ENCODE peak calls at places on chromosomes 4 and X, in nine cellular contexts. E is kidney, U is astrocyte, Z is esophagus squamous epithelium, M is ovary, V is lower lobe of right lung, P is tibial nerve, C is left ventricle myocardium inferior, J is uterus. G is an unnamed sample. For H3K9me3, the result is how much of the 10 kb centered on the place peaks cover.

GRCh38 chr4:177583000-177583399 is 140.8 kb upstream of the AGA start:
- DNase-seq in Z (no peak), C (no peak), M (no peak), J (no peak), E (no peak), V (no peak), U (peak), P (no peak), G (no peak)

GRCh38 chrX:75076429-75076828 is 79.7 kb downstream of the ABCB7 start:
- DNase-seq in Z (no peak), J (no peak), P (no peak), U (no peak), V (no peak), C (no peak), M (no peak), E (no peak), G (no peak)

GRCh38 chr4:82230310-82230709 is 143.5 kb downstream of the HNRNPD start:
- DNase-seq in J (no peak), E (no peak), V (no peak), M (no peak), C (no peak), Z (no peak), U (no peak), P (no peak), G (no peak)

GRCh38 chrX:48472851-48473717 is 2.9 kb upstream of the FTSJ1 start:
- DNase-seq in M (no peak), P (no peak), Z (no peak), V (no peak), J (no peak), C (no peak), U (no peak), E (peak), G (peak)

GRCh38 chrX:77937291-77937690 is 26.8 kb downstream of the ATP7A start:
- DNase-seq in J (no peak), M (no peak), U (peak), E (no peak), C (no peak), P (no peak), V (no peak), Z (no peak), G (no peak)

GRCh38 chr4:76709454-76709853 is 188.5 kb downstream of the SOWAHB start:
- DNase-seq in U (peak), M (no peak), P (no peak), V (no peak), J (no peak), E (no peak), C (no peak), Z (no peak), G (no peak)

GRCh38 chrX:132676102-132676501 is 187.3 kb upstream of the MBNL3 start:
- DNase-seq in M (no peak), E (no peak), Z (no peak), P (no peak), J (no peak), C (no peak), V (no peak), U (no peak), G (no peak)

GRCh38 chrX:120251471-120252011 is 929 bp downstream of the ZBTB33 start:
- DNase-seq in C (no peak), U (peak), M (peak), Z (no peak), J (peak), P (no peak), E (no peak), V (no peak), G (peak)

GRCh38 chr4:7226464-7226863 is 34.1 kb downstream of the SORCS2 start:
- DNase-seq in P (no peak), V (no peak), U (no peak), C (no peak), J (no peak), M (no peak), E (peak), Z (no peak), G (peak)

GRCh38 chr4:128516568-128516967 is 229.0 kb upstream of the PGRMC2 start:
- DNase-seq in V (no peak), U (peak), E (no peak), C (no peak), Z (no peak), M (no peak), J (no peak), P (no peak), G (no peak)

GRCh38 chr4:41611124-41611838 is 73.3 kb downstream of the LIMCH1 start:
- DNase-seq in M (no peak), E (no peak), J (no peak), U (no peak), V (no peak), P (no peak), Z (no peak), C (no peak), G (no peak)

GRCh38 chr4:2251795-2252529 is 9.9 kb downstream of the MXD4 start:
- DNase-seq in V (peak), C (no peak), Z (no peak), P (no peak), E (peak), J (no peak), U (no peak), M (peak), G (peak)

GRCh38 chr4:175776217-175776616 is 35.8 kb downstream of the GPM6A start:
- DNase-seq in U (peak), E (no peak), J (no peak), P (no peak), Z (no peak), M (no peak), C (no peak), V (no peak), G (no peak)

GRCh38 chr4:183348706-183349659 is 26.8 kb upstream of the CLDN24 start:
- DNase-seq in V (no peak), U (peak), J (no peak), C (no peak), M (no peak), P (no peak), E (no peak), Z (no peak), G (no peak)

GRCh38 chr4:177480796-177481195 is 38.6 kb upstream of the AGA start:
- DNase-seq in Z (no peak), V (no peak), P (no peak), U (peak), M (no peak), E (no peak), C (no peak), J (no peak), G (no peak)

GRCh38 chr4:37644962-37645361 is 41.2 kb downstream of the RELL1 start:
- DNase-seq in Z (no peak), J (no peak), E (peak), C (no peak), M (no peak), P (no peak), V (no peak), U (peak), G (no peak)

GRCh38 chr4:48910511-48910910 is 3.9 kb upstream of the OCIAD2 start:
- DNase-seq in E (no peak), V (no peak), P (no peak), Z (no peak), C (no peak), U (no peak), J (no peak), M (no peak), G (no peak)
- H3K9me3 ChIP-seq in E (under half), V (under half), P (under half), Z (under half), C (under half), U (under half), J (under half), M (under half), G (under half)

DNA sequence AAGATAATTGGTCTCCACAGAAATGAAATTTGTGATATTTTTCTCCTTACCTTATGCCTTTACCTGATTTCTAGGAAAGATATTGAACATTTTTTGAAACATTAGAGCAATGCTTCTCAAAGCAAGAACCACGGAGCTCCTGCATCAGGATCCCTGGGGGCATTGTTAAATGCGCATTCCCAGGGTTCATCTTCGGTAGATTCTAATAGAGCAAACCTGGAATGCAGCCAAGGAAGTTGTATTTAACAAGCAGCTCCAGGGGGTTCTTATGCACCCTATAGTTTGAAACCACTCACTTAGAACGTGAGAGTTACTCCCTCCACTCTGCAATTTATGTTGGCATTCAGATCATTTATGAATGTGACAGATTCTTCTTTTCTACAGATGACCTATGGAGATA is 126.1 kb downstream of the SLC39A8 start:
- DNase-seq in U (no peak), V (no peak), Z (no peak), J (no peak), E (no peak), C (no peak), M (no peak), P (no peak), G (no peak)
- H3K4me3 ChIP-seq in U (no peak), V (no peak), Z (no peak), J (no peak), E (no peak), C (no peak), M (no peak), P (no peak), G (no peak)

DNA sequence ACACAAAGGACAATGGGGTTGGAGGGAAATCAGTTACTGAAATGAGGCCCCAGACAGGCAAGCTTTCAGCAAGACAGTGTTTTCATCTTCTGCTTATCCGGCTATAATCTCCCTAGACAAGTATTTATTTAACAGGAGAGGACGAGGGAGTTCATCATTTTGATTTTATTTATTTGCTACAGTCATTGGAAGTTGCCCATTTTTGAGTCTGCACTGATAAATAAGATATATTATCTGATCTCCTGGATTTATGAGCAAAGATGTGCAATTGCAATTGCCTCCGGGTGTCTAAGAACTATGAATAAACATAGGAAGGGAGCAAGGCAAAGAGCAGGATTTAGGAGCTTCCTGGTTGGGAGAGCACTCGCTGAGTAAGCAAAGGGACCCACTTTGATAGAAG is 263.2 kb upstream of the EDA2R start:
- DNase-seq in U (no peak), C (no peak), Z (no peak), J (no peak), M (no peak), P (no peak), V (no peak), E (no peak), G (no peak)
- H3K9me3 ChIP-seq in U (under half), C (under half), Z (under half), J (under half), M (under half), P (under half), V (under half), E (under half), G (under half)

DNA sequence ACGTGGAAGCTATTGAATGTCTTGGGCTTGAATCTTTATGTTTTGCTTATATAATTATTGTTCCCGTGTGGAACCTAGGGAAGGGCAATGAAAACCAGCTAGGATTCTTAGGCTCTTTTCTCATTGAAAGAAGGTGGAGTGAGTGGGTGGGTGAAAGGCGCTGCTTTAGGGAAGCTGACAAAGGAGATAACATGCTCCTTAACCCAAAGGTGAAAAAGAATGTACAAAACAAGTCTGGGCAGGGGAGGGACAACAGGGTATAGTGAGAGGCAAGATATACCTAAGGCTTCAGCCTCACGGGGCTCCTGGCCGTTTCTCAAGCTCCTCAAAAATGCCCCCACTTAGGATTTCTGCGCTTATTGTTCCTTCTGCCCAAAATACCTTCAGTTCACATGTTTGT is 1.8 kb downstream of the SH2D1A start:
- DNase-seq in U (no peak), Z (no peak), E (no peak), J (no peak), V (no peak), C (no peak), M (no peak), P (no peak), G (no peak)
- H3K4me3 ChIP-seq in U (no peak), Z (no peak), E (no peak), J (no peak), V (no peak), C (no peak), M (no peak), P (no peak), G (no peak)

GRCh38 chr4:8904666-8905065 is 33.0 kb upstream of the HMX1 start:
- DNase-seq in M (no peak), Z (no peak), C (no peak), E (no peak), U (no peak), P (no peak), J (no peak), V (peak), G (peak)
- H3K9me3 ChIP-seq in M (under half), Z (under half), C (under half), E (under half), U (under half), P (under half), J (under half), V (under half), G (under half)

GRCh38 chrX:109890910-109891502 is 111.9 kb upstream of the TMEM164 start:
- DNase-seq in C (peak), V (peak), P (no peak), Z (no peak), M (peak), J (peak), E (no peak), U (peak), G (peak)
- H3K4me3 ChIP-seq in C (no peak), V (no peak), P (no peak), Z (no peak), M (no peak), J (no peak), E (no peak), U (no peak), G (no peak)

GRCh38 chr4:97950836-97951235 is 192.4 kb downstream of the STPG2 start:
- DNase-seq in J (no peak), E (no peak), U (no peak), C (no peak), Z (no peak), P (no peak), M (no peak), V (no peak), G (no peak)
- H3K9me3 ChIP-seq in J (under half), E (under half), U (under half), C (under half), Z (under half), P (under half), M (under half), V (under half), G (under half)

GRCh38 chr4:10200869-10201268 is 84.3 kb upstream of the WDR1 start:
- DNase-seq in V (no peak), Z (no peak), M (no peak), E (no peak), C (no peak), P (no peak), J (no peak), U (no peak), G (no peak)

GRCh38 chr4:10204401-10205058 is 87.9 kb upstream of the WDR1 start:
- DNase-seq in C (peak), E (no peak), V (no peak), J (no peak), P (no peak), U (no peak), M (no peak), Z (no peak), G (no peak)

GRCh38 chr4:10203851-10204250 is 87.3 kb upstream of the WDR1 start:
- DNase-seq in J (no peak), M (no peak), Z (no peak), P (no peak), U (no peak), C (no peak), E (no peak), V (no peak), G (no peak)

GRCh38 chr4:10198365-10198764 is 81.8 kb upstream of the WDR1 start:
- DNase-seq in C (no peak), Z (no peak), P (no peak), E (no peak), U (no peak), V (no peak), M (no peak), J (no peak), G (no peak)

GRCh38 chr4:10201356-10202223 is 85.0 kb upstream of the WDR1 start:
- DNase-seq in C (no peak), P (no peak), J (no peak), Z (no peak), E (no peak), V (no peak), U (no peak), M (no peak), G (no peak)
- H3K4me3 ChIP-seq in C (no peak), P (no peak), J (no peak), Z (no peak), E (no peak), V (no peak), U (no peak), M (no peak), G (no peak)

GRCh38 chrX:153526040-153526439 is 8.6 kb downstream of the ATP2B3 start:
- DNase-seq in M (no peak), J (no peak), V (no peak), P (no peak), C (no peak), E (no peak), U (no peak), Z (no peak), G (peak)
- H3K9me3 ChIP-seq in M (under half), J (under half), V (under half), P (under half), C (under half), E (under half), U (under half), Z (under half), G (under half)

GRCh38 chrX:53630261-53630660 is 56.3 kb downstream of the HUWE1 start:
- DNase-seq in U (no peak), Z (no peak), J (no peak), M (no peak), E (no peak), V (no peak), P (no peak), C (no peak), G (no peak)
- H3K4me3 ChIP-seq in U (no peak), Z (no peak), J (no peak), M (no peak), E (no peak), V (no peak), P (no peak), C (no peak), G (no peak)

G was measured in WERI-Rb-1.